ENCODE peak calls at places on chromosomes 12 and 14, in eight cellular contexts. E, U, L, O, W, N, V and T are unnamed samples.
A peak's percentile ranks its signal among the peaks of the same experiment; 100 is the strongest.

GRCh38 chr12:49089831-49090773 is 4.5 kb downstream of the DHH start:
- DNase-seq in E (no peak), U (no peak), L (no peak), O (peak; percentile 50), W (peak; percentile 94), N (no peak), V (peak; percentile 68), T (no peak)

GRCh38 chr12:93419388-93420034 is 22.2 kb downstream of the UBE2N start:
- DNase-seq in E (peak; percentile 49), U (no peak), L (no peak), O (peak; percentile 76), W (peak; percentile 53), N (peak; percentile 58), V (no peak), T (peak; percentile 72)

GRCh38 chr12:64729909-64730584 is 29.2 kb downstream of the GNS start:
- DNase-seq in E (no peak), U (no peak), L (peak; percentile 19), O (peak; percentile 27), W (no peak), N (no peak), V (no peak), T (peak; percentile 35)

GRCh38 chr14:104512771-104513640 is 66.6 kb upstream of the C14orf180 start:
- DNase-seq in E (no peak), U (no peak), L (no peak), O (no peak), W (no peak), N (no peak), V (peak; percentile 43), T (no peak)

GRCh38 chr14:35351497-35351896 is 53.1 kb downstream of the NFKBIA start:
- DNase-seq in E (no peak), U (no peak), L (no peak), O (no peak), W (no peak), N (no peak), V (no peak), T (no peak)

GRCh38 chr12:106112094-106112822 is 26.5 kb downstream of the NUAK1 start:
- DNase-seq in E (no peak), U (no peak), L (no peak), O (no peak), W (no peak), N (no peak), V (no peak), T (peak; percentile 89)

GRCh38 chr12:113266106-113266895 is 45.0 kb downstream of the TPCN1 start:
- DNase-seq in E (no peak), U (no peak), L (no peak), O (no peak), W (no peak), N (no peak), V (no peak), T (no peak)

GRCh38 chr14:66507181-66507721 is 696 bp upstream of the GPHN start:
- DNase-seq in E (no peak), U (peak; percentile 34), L (no peak), O (no peak), W (no peak), N (peak; percentile 27), V (no peak), T (no peak)

DNA sequence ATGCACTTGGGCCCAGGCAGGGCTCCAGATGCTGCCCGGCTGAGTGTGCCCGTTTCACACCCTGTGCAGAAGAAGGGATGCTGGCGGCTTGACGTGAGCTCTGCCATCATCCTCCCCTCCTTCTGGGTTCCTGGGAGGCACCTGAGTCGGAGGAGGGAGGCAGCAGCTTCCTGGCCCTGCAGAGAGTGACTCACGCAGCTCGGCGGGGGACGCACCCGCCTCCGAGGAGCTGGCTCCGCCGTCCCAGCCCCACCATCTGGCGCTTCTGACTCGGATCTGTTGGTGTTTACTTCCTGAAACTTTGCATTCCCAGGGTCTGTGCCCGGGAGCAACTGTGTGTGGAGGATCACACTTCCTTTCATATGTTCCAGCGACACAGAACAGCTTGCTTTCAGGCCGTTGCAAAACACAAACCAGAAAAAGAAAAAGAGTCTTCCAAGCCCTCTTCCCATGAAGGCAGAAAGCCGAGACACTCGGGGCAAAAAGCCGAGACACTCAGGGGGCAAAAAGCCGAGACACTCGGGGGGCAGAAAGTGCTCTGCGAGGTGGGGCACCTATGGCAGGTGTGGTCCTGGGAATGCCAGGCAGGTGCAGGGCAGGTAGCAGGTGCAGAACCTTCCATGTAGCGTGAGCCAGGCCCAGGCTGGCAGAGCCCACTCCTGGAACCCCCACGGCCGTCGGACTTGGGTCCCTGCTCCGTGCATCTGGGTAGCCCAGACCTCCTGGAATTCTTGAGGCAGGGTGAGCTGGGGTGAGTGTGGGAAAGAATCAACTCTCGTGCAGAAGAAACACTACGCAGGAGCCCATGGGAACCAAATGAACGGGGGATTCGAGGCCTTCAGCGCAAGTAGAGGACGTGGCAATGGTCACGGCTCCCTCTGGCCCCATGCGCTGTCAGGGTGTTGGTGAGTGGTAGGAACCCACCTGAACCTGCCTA is 27.6 kb upstream of the GALNT9 start:
- DNase-seq in E (no peak), U (peak; percentile 22), L (no peak), O (peak; percentile 51), W (peak; percentile 23), N (peak; percentile 67), V (no peak), T (peak; percentile 95)
- TF ChIP-seq CTCF in E (no peak), U (no peak), L (no peak), O (no peak), W (no peak), N (no peak), V (no peak), T (no peak)

DNA sequence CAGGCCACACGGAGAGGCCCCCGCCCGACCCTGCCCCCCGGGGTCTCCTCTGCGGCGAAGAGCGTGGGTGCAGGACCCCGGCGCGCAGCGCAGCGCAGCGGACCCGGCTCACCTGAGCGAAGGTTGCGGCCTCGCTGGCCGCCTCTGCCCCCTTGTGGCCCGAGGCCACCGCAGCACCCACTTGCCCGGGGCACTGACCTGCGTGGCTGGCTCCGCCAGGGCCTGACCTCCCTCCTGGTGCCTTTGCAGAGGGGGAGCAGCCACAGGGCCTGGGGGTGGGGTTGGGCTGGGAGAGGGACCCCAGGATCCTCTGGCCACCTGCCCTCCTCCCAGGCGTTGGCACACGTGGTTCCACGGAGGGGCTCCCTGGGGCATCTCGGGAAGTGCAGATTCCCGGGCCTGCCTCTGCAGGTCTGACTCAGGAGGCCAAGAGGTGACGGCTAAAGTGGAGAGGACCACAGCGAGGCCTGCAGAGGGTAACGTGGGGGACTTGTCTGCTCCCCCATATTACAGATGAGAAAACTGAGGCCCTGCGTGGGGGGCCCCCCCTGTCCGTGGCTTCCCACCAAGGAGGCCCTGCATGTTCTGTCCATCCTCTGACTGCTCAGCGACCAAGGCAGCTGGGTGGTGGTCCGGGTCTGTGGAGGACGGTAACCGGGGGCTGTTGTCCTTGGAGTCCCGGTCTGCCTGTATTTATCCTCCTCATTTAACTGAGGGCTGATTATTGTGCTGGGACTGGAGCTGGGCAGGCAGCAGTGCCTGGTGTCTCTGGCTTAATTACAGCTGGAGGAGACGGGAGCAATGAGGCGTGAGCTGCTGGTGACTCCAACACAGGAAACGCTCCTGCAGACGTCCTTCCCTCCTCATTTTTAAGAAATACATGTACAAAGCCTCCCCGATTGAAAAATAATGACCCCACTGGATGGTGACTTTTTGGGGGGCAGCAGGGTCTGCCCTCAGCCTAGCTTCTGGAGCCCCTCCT is 67.9 kb upstream of the BEGAIN start:
- DNase-seq in E (no peak), U (no peak), L (no peak), O (no peak), W (peak; percentile 55), N (peak; percentile 90), V (peak; percentile 83), T (no peak)
- TF ChIP-seq MAX in E (no peak), U (no peak), L (no peak), O (no peak), W (no peak), N (no peak), V (no peak), T (no peak)

DNA sequence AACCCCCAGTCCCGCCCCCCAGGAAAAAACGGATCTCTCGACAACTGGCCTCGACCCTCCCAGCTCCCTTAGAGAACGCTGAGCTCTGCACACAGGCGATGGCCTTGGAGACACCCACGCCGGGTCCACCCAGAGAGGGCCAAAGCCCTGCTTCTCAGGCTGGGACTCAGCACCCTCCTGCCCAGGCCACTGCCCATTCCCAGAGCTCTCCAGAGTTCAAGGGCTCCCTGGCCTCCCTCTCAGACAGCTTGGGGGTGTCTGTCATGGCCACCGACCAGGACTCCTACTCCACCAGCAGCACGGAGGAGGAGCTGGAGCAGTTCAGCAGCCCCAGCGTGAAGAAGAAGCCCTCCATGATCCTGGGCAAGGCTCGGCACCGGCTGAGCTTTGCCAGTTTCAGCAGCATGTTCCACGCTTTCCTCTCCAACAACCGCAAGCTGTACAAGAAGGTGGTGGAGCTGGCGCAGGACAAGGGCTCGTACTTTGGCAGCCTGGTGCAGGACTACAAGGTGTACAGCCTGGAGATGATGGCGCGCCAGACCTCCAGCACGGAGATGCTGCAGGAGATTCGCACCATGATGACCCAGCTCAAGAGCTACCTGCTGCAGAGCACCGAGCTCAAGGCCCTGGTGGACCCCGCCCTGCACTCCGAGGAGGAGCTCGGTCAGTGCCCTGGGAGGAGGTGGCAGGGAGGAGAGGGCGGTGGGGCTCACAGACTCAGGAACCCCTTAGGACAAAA is 95.8 kb downstream of the LGMN start:
- DNase-seq in E (no peak), U (no peak), L (no peak), O (no peak), W (no peak), N (no peak), V (no peak), T (no peak)
- TF ChIP-seq POLR2A in E (no peak), U (no peak), L (peak; percentile 19), O (no peak), W (no peak), N (no peak), V (no peak), T (no peak)

GRCh38 chr12:116592116-116592637 is 33.0 kb downstream of the MAP1LC3B2 start:
- DNase-seq in E (no peak), U (no peak), L (no peak), O (peak; percentile 43), W (no peak), N (no peak), V (no peak), T (no peak)

GRCh38 chr12:116587270-116587669 is 28.1 kb downstream of the MAP1LC3B2 start:
- DNase-seq in E (no peak), U (no peak), L (no peak), O (no peak), W (no peak), N (no peak), V (no peak), T (no peak)

GRCh38 chr12:116590561-116590960 is 31.4 kb downstream of the MAP1LC3B2 start:
- DNase-seq in E (peak; percentile 15), U (no peak), L (no peak), O (no peak), W (no peak), N (peak; percentile 56), V (no peak), T (peak; percentile 98)

GRCh38 chr12:116591608-116592115 is 32.5 kb downstream of the MAP1LC3B2 start:
- DNase-seq in E (no peak), U (no peak), L (no peak), O (no peak), W (no peak), N (no peak), V (no peak), T (peak; percentile 47)

DNA sequence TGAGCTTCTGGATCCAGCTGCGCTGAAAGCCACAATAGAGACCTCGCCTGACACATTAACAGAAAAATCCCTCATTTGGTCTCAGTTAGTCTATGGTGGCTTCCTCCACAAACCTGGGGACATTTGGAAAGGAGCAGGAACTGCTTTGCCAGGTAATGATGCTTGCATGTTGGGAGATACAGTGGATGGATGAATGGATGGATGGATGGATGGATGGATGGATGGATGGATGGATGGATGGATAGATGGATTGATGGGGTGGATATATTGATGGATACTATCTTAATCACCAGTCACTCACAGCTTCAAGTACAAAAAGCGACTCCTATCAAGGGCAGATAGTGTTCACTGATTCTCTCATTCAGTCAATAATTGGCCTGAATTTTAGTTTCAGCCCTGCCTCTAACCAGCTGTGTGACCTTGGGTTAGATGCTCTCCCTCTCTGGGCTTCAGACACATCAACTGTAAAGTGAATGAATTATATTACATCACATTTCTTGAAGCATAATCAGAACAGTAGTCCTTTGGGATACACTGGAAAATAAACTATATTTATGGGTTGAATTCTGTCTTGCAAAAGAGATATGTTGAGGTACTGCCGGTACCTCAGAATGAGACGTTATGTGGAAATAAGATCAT is 29.3 kb downstream of the MAP1LC3B2 start:
- DNase-seq in E (no peak), U (no peak), L (no peak), O (no peak), W (no peak), N (no peak), V (no peak), T (no peak)
- TF ChIP-seq CTCF in E (no peak), U (no peak), L (no peak), O (no peak), W (no peak), N (no peak), V (no peak), T (no peak)